ENCODE peak calls at places on chromosomes 16 and 17, in seven cellular contexts. V is H7; N is AG10803; P is SJSA1; R is stimulated activated CD4-positive, alpha-beta T cell treated with anti-CD3 and anti-CD28 coated beads, Interleukin-2, amount 100 ng/mL, for 48 hours; E is RCC 7860; B is epithelial cell of prostate. X is an unnamed sample.
A peak's percentile ranks its signal among the peaks of the same experiment; 100 is the strongest.

GRCh38 chr17:32298721-32299578 is 33.3 kb downstream of the RHBDL3 start:
- DNase-seq in R (no peak), B (no peak), E (no peak), V (no peak), N (no peak), P (no peak), X (no peak)

GRCh38 chr17:76972046-76972641 is 103.9 kb downstream of the MGAT5B start:
- DNase-seq in P (no peak), R (no peak), N (no peak), V (no peak), E (no peak), B (no peak), X (no peak)

GRCh38 chr16:80081851-80082250 is 458.9 kb upstream of the DYNLRB2 start:
- DNase-seq in E (no peak), V (no peak), R (no peak), P (no peak), B (no peak), N (no peak), X (no peak)

GRCh38 chr17:73719588-73720071 is 75.4 kb upstream of the SDK2 start:
- DNase-seq in N (no peak), R (no peak), B (no peak), P (no peak), V (peak; percentile 58), E (no peak), X (no peak)

GRCh38 chr17:82889496-82890338 is 49.9 kb upstream of the ZNF750 start:
- DNase-seq in V (peak; percentile 78), R (no peak), E (no peak), B (peak; percentile 72), N (no peak), P (no peak), X (no peak)

GRCh38 chr17:58387834-58388233 is 29.5 kb downstream of the RNF43 start:
- DNase-seq in N (no peak), R (no peak), P (no peak), E (peak; percentile 53), V (no peak), B (no peak), X (no peak)

GRCh38 chr16:66585477-66586239 is 6.4 kb downstream of the CMTM2 start:
- DNase-seq in B (no peak), N (no peak), P (no peak), R (no peak), E (no peak), V (no peak), X (no peak)

GRCh38 chr17:77125432-77125901 is 15.3 kb upstream of the SEC14L1 start:
- DNase-seq in N (peak; percentile 92), R (no peak), E (peak; percentile 100), P (peak; percentile 98), V (no peak), B (peak; percentile 89), X (peak; percentile 69)

GRCh38 chr16:57128787-57129389 is 36.5 kb downstream of the CPNE2 start:
- DNase-seq in E (no peak), N (no peak), B (no peak), R (no peak), P (no peak), V (no peak), X (no peak)

X was measured in AG20443.